ENCODE peak calls at places on chromosomes 3 and 15, in four cellular contexts. One of them, this sample, is unnamed.
A peak's percentile ranks its signal among the peaks of the same experiment; 100 is the strongest.

GRCh38 chr15:58522865-58523264 is 91.1 kb downstream of the LIPC start:
- DNase-seq in HepG2: no peak
- DNase-seq in A549: no peak
- DNase-seq in K562: no peak
- DNase-seq in this sample: no peak

GRCh38 chr15:38528279-38528678 is 36.3 kb downstream of the RASGRP1 start:
- DNase-seq in K562: no peak
- DNase-seq in A549: no peak
- DNase-seq in HepG2: no peak
- DNase-seq in this sample: peak; percentile 72

GRCh38 chr3:43296565-43296964 is 10.2 kb downstream of the SNRK start:
- DNase-seq in HepG2: no peak
- DNase-seq in K562: peak; percentile 13
- DNase-seq in A549: no peak
- DNase-seq in this sample: peak; percentile 23

GRCh38 chr15:71337197-71337845 is 222.1 kb downstream of the THSD4 start:
- DNase-seq in A549: no peak
- DNase-seq in HepG2: no peak
- DNase-seq in K562: no peak
- DNase-seq in this sample: no peak

GRCh38 chr3:71268462-71268999 is 315.0 kb downstream of the FOXP1 start:
- DNase-seq in HepG2: no peak
- DNase-seq in K562: no peak
- DNase-seq in A549: no peak
- DNase-seq in this sample: no peak

GRCh38 chr3:183378008-183378407 is 50.4 kb downstream of the MCF2L2 start:
- DNase-seq in A549: no peak
- DNase-seq in HepG2: no peak
- DNase-seq in K562: no peak
- DNase-seq in this sample: no peak

GRCh38 chr3:125087768-125088391 is 32.1 kb upstream of the HEG1 start:
- DNase-seq in A549: no peak
- DNase-seq in HepG2: no peak
- DNase-seq in K562: no peak
- DNase-seq in this sample: peak; percentile 69

GRCh38 chr3:197478746-197479668 is 76.8 kb downstream of the BDH1 start:
- DNase-seq in HepG2: no peak
- DNase-seq in K562: no peak
- DNase-seq in A549: no peak
- DNase-seq in this sample: no peak

GRCh38 chr3:3038201-3038991 is 71.8 kb downstream of the IL5RA start:
- DNase-seq in A549: no peak
- DNase-seq in HepG2: no peak
- DNase-seq in K562: no peak
- DNase-seq in this sample: no peak

GRCh38 chr3:145286937-145287336 is 874.0 kb downstream of the PLOD2 start:
- DNase-seq in K562: no peak
- DNase-seq in A549: no peak
- DNase-seq in HepG2: no peak
- DNase-seq in this sample: no peak

GRCh38 chr3:105030211-105030610 is 336.5 kb upstream of the ALCAM start:
- DNase-seq in K562: no peak
- DNase-seq in HepG2: no peak
- DNase-seq in A549: no peak
- DNase-seq in this sample: no peak

GRCh38 chr15:37099321-37100108 is 834 bp downstream of the MEIS2 start:
- DNase-seq in K562: peak; percentile 62
- DNase-seq in A549: peak; percentile 15
- DNase-seq in HepG2: peak; percentile 66
- DNase-seq in this sample: peak; percentile 34

GRCh38 chr15:97081666-97082226 is 751.2 kb downstream of the NR2F2 start:
- DNase-seq in HepG2: no peak
- DNase-seq in A549: no peak
- DNase-seq in K562: no peak
- DNase-seq in this sample: no peak

GRCh38 chr3:195106418-195106906 is 164.5 kb downstream of the XXYLT1 start:
- DNase-seq in A549: peak; percentile 39
- DNase-seq in K562: peak; percentile 78
- DNase-seq in HepG2: no peak
- DNase-seq in this sample: peak; percentile 52

GRCh38 chr3:72185549-72186484 is 400.9 kb upstream of the PROK2 start:
- DNase-seq in K562: peak; percentile 78
- DNase-seq in HepG2: peak; percentile 7
- DNase-seq in A549: no peak
- DNase-seq in this sample: peak; percentile 80

GRCh38 chr15:78810377-78811123 is 714 bp downstream of the ADAMTS7 start:
- DNase-seq in K562: no peak
- DNase-seq in A549: peak; percentile 79
- DNase-seq in HepG2: no peak
- DNase-seq in this sample: peak; percentile 35

GRCh38 chr3:192901435-192901834 is 16.2 kb downstream of the MB21D2 start:
- DNase-seq in K562: no peak
- DNase-seq in HepG2: no peak
- DNase-seq in A549: no peak
- DNase-seq in this sample: peak; percentile 98

GRCh38 chr3:172285844-172286243 is 162.4 kb downstream of the GHSR start:
- DNase-seq in K562: no peak
- DNase-seq in HepG2: no peak
- DNase-seq in A549: no peak
- DNase-seq in this sample: peak; percentile 70

GRCh38 chr3:31416980-31417379 is 115.7 kb upstream of the STT3B start:
- DNase-seq in HepG2: no peak
- DNase-seq in A549: no peak
- DNase-seq in K562: no peak
- DNase-seq in this sample: no peak

GRCh38 chr15:101684384-101684783 is 32.2 kb upstream of the TM2D3 start:
- DNase-seq in K562: no peak
- DNase-seq in A549: peak; percentile 58
- DNase-seq in HepG2: no peak
- DNase-seq in this sample: peak; percentile 82

GRCh38 chr3:127735767-127736693 is 63.3 kb downstream of the ABTB1 start:
- DNase-seq in K562: no peak
- DNase-seq in A549: peak; percentile 13
- DNase-seq in HepG2: no peak
- DNase-seq in this sample: peak; percentile 86

GRCh38 chr15:72271895-72272212 is 500 bp downstream of the PARP6 start:
- DNase-seq in A549: peak; percentile 64
- DNase-seq in K562: peak; percentile 47
- DNase-seq in HepG2: no peak
- DNase-seq in this sample: peak; percentile 12

GRCh38 chr15:29815000-29815704 is 7.1 kb downstream of the TJP1 start:
- DNase-seq in HepG2: peak; percentile 41
- DNase-seq in A549: no peak
- DNase-seq in K562: peak; percentile 47
- DNase-seq in this sample: peak; percentile 65

GRCh38 chr3:46985588-46985987 is 6.1 kb downstream of the NBEAL2 start:
- DNase-seq in HepG2: no peak
- DNase-seq in A549: no peak
- DNase-seq in K562: no peak
- DNase-seq in this sample: no peak

GRCh38 chr3:179069762-179070390 is 1.7 kb downstream of the ZMAT3 start:
- DNase-seq in A549: no peak
- DNase-seq in K562: no peak
- DNase-seq in HepG2: no peak
- DNase-seq in this sample: peak; percentile 58

GRCh38 chr3:196073188-196073838 is 8.6 kb downstream of the TFRC start:
- DNase-seq in A549: peak; percentile 64
- DNase-seq in HepG2: peak; percentile 40
- DNase-seq in K562: peak; percentile 57
- DNase-seq in this sample: peak; percentile 54

GRCh38 chr3:161879470-161879869 is 382.9 kb downstream of the OTOL1 start:
- DNase-seq in HepG2: no peak
- DNase-seq in K562: no peak
- DNase-seq in A549: no peak
- DNase-seq in this sample: no peak

GRCh38 chr3:8488436-8488835 is 13.2 kb upstream of the LMCD1 start:
- DNase-seq in A549: peak; percentile 35
- DNase-seq in HepG2: no peak
- DNase-seq in K562: peak; percentile 12
- DNase-seq in this sample: no peak

GRCh38 chr15:31483053-31483923 is 156.7 kb downstream of the KLF13 start:
- DNase-seq in HepG2: no peak
- DNase-seq in K562: no peak
- DNase-seq in A549: no peak
- DNase-seq in this sample: no peak

GRCh38 chr3:129383292-129383860 is 45.1 kb downstream of the EFCAB12 start:
- DNase-seq in HepG2: peak; percentile 74
- DNase-seq in A549: peak; percentile 76
- DNase-seq in K562: peak; percentile 76
- DNase-seq in this sample: peak; percentile 85

GRCh38 chr3:11131371-11131770 is 22.9 kb upstream of the HRH1 start:
- DNase-seq in A549: no peak
- DNase-seq in HepG2: no peak
- DNase-seq in K562: no peak
- DNase-seq in this sample: no peak

GRCh38 chr15:96330064-96330449 is 443 bp upstream of the NR2F2 start:
- DNase-seq in A549: peak; percentile 81
- DNase-seq in K562: no peak
- DNase-seq in HepG2: no peak
- DNase-seq in this sample: peak; percentile 89

GRCh38 chr3:118641608-118642007 is 393.0 kb downstream of the IGSF11 start:
- DNase-seq in K562: no peak
- DNase-seq in A549: no peak
- DNase-seq in HepG2: no peak
- DNase-seq in this sample: no peak

GRCh38 chr15:80694624-80695098 is 449 bp upstream of the ABHD17C start:
- DNase-seq in K562: peak; percentile 11
- DNase-seq in A549: peak; percentile 72
- DNase-seq in HepG2: no peak
- DNase-seq in this sample: peak; percentile 33
- TF ChIP-seq MAFK in K562: no peak
- TF ChIP-seq MAFK in A549: no peak
- TF ChIP-seq MAFK in HepG2: no peak
- TF ChIP-seq MAFK in this sample: no peak

DNA sequence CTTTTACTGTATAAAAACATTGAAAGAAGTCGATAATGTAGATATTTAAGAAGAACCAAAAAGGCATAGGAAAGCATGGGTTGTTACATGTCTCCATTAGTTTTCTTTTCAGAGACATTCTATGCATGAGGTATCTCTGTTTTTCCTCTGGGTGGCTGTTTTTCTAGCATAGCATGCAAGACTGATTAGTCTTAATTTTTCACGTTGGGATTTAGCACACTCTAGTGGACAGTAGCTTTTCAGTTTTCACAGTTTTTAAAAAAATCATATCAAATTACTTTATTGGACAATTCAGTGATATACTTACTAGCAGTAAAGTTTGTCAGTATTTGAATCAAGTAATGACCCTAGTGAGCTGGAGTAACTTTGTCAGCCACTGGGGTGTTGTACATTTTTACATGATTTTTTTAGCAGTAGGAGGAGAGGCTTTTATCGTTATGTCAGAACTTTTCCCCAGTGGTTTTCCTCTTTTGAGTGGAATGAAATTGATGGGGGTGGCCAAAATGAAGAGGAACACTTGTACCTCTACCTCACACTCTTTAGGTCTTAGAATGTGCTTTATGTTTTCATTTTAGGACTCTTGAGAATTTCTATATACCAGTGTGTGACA is 57.2 kb downstream of the SEC22A start:
- DNase-seq in HepG2: peak; percentile 43
- DNase-seq in K562: no peak
- DNase-seq in A549: peak; percentile 22
- DNase-seq in this sample: peak; percentile 69
- TF ChIP-seq SMC3 in HepG2: no peak
- TF ChIP-seq SMC3 in K562: no peak
- TF ChIP-seq SMC3 in A549: peak; percentile 66
- TF ChIP-seq SMC3 in this sample: peak; percentile 58

DNA sequence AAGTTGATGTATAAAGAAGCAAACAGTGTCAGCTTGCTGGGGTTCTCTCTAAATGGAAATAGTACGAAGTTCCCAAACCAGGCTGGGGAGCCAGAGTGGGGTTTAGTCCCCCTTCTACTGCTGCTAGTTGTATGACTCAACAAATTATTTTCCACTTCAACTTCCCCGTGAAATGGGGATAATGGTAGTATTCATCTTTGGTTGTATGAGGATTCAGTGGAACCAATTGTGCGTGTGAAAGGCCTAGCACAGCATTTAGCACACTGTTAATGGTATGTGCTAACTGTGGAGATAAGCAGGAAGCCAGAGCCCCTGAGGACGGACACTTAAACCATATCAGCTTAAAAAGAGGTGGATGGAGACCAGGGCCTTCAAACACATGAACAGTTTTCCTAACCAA is 4.2 kb downstream of the SORD start:
- DNase-seq in K562: peak; percentile 41
- DNase-seq in A549: no peak
- DNase-seq in HepG2: no peak
- DNase-seq in this sample: no peak
- TF ChIP-seq MAFK in K562: no peak
- TF ChIP-seq MAFK in A549: no peak
- TF ChIP-seq MAFK in HepG2: no peak
- TF ChIP-seq MAFK in this sample: no peak

DNA sequence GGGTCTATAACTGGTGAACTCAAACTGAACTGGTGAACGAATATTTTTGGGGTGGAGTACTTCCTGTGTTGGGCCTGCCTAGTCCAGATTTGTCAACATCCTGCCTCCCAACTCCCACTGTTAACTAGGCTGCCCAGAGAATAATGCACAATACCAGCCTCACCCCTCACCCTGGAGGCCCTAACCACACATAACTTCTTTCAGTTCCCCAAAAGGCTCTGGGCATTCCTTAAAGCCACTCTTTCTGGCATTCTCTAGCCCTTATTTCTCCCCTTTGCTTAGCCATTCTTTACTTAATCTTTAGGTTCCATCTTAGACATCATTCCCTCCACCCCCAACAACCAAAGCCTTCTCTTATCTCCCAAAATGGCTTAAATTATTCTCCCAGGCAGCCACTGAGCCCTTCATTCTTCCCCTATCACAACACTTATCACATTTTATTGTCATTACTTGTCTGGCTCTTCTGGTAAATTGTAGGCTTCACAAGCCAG is 9.1 kb upstream of the SEC11A start:
- DNase-seq in HepG2: no peak
- DNase-seq in A549: no peak
- DNase-seq in K562: peak; percentile 40
- DNase-seq in this sample: peak; percentile 15
- TF ChIP-seq SMC3 in HepG2: no peak
- TF ChIP-seq SMC3 in A549: no peak
- TF ChIP-seq SMC3 in K562: no peak
- TF ChIP-seq SMC3 in this sample: no peak

GRCh38 chr3:188198760-188199327 is 44.9 kb downstream of the LPP start:
- DNase-seq in HepG2: no peak
- DNase-seq in K562: no peak
- DNase-seq in A549: no peak
- DNase-seq in this sample: no peak

GRCh38 chr3:188196232-188196990 is 42.5 kb downstream of the LPP start:
- DNase-seq in K562: no peak
- DNase-seq in HepG2: no peak
- DNase-seq in A549: no peak
- DNase-seq in this sample: peak; percentile 54

GRCh38 chr3:188198001-188198400 is 44.0 kb downstream of the LPP start:
- DNase-seq in A549: no peak
- DNase-seq in HepG2: no peak
- DNase-seq in K562: no peak
- DNase-seq in this sample: no peak

GRCh38 chr3:188199386-188199785 is 45.4 kb downstream of the LPP start:
- DNase-seq in K562: no peak
- DNase-seq in A549: no peak
- DNase-seq in HepG2: no peak
- DNase-seq in this sample: no peak

GRCh38 chr3:188197388-188197847 is 43.5 kb downstream of the LPP start:
- DNase-seq in A549: no peak
- DNase-seq in K562: no peak
- DNase-seq in HepG2: no peak
- DNase-seq in this sample: no peak
- TF ChIP-seq MAFK in A549: no peak
- TF ChIP-seq MAFK in K562: no peak
- TF ChIP-seq MAFK in HepG2: no peak
- TF ChIP-seq MAFK in this sample: no peak

This sample was measured in IMR-90.